ENCODE peak calls at places on chromosome 6, in six cellular contexts. Z, Q, E, C, S and W are unnamed samples.
A peak's percentile ranks its signal among the peaks of the same experiment; 100 is the strongest.

GRCh38 chr6:6788394-6789020 is 200.0 kb downstream of the LY86 start:
- DNase-seq in E (no peak), Z (no peak), C (no peak), Q (no peak), S (peak; percentile 50), W (peak; percentile 56)

GRCh38 chr6:145798530-145798929 is 16.1 kb downstream of the FBXO30 start:
- DNase-seq in Q (no peak), S (no peak), Z (no peak), E (no peak), C (no peak), W (no peak)

GRCh38 chr6:25263602-25264001 is 15.6 kb upstream of the CARMIL1 start:
- DNase-seq in C (no peak), Q (no peak), Z (no peak), E (no peak), S (no peak), W (no peak)

GRCh38 chr6:26394289-26394688 is 7.8 kb upstream of the BTN3A1 start:
- DNase-seq in C (no peak), Z (no peak), E (no peak), S (no peak), Q (peak; percentile 42), W (no peak)

GRCh38 chr6:10014561-10014960 is 400.3 kb downstream of the TFAP2A start:
- DNase-seq in Z (no peak), Q (no peak), E (no peak), S (no peak), C (no peak), W (no peak)

GRCh38 chr6:49001856-49002255 is 461.2 kb downstream of the MMUT start:
- DNase-seq in Z (no peak), Q (no peak), E (no peak), S (no peak), C (no peak), W (no peak)

GRCh38 chr6:12841619-12842018 is 125.1 kb downstream of the PHACTR1 start:
- DNase-seq in Z (no peak), S (no peak), Q (no peak), E (no peak), C (no peak), W (no peak)

GRCh38 chr6:6699741-6700367 is 111.3 kb downstream of the LY86 start:
- DNase-seq in Z (peak; percentile 28), C (no peak), E (no peak), Q (no peak), S (peak; percentile 37), W (peak; percentile 97)

GRCh38 chr6:147841749-147842148 is 333.3 kb downstream of the SAMD5 start:
- DNase-seq in S (no peak), Z (no peak), C (no peak), Q (no peak), E (no peak), W (no peak)

GRCh38 chr6:29964904-29965872 is 22.9 kb downstream of the HLA-A start:
- DNase-seq in C (peak; percentile 89), Z (peak; percentile 65), Q (peak; percentile 94), E (peak; percentile 69), S (peak; percentile 87), W (peak; percentile 97)

GRCh38 chr6:139329224-139329623 is 37.4 kb upstream of the TXLNB start:
- DNase-seq in S (no peak), Q (no peak), C (no peak), E (no peak), Z (no peak), W (no peak)

GRCh38 chr6:139325686-139326085 is 33.9 kb upstream of the TXLNB start:
- DNase-seq in Q (no peak), Z (no peak), C (no peak), E (no peak), S (no peak), W (peak; percentile 24)

GRCh38 chr6:139327038-139327437 is 35.2 kb upstream of the TXLNB start:
- DNase-seq in E (no peak), C (peak; percentile 56), S (no peak), Z (no peak), Q (no peak), W (no peak)

GRCh38 chr6:139325003-139325600 is 33.3 kb upstream of the TXLNB start:
- DNase-seq in Q (no peak), C (no peak), Z (no peak), E (no peak), S (no peak), W (peak; percentile 35)

GRCh38 chr6:139323511-139324445 is 32.0 kb upstream of the TXLNB start:
- DNase-seq in Z (peak; percentile 7), Q (peak; percentile 7), S (peak; percentile 35), E (no peak), C (no peak), W (peak; percentile 94)
- H3K4me3 ChIP-seq in Z (peak overlapping the region; percentile 35), Q (no peak overlapping the region), S (no peak overlapping the region), E (no peak overlapping the region), C (no peak overlapping the region), W (no peak overlapping the region)

GRCh38 chr6:37783831-37784584 is 35.5 kb upstream of the ZFAND3 start:
- DNase-seq in Q (no peak), E (no peak), S (no peak), C (no peak), Z (no peak), W (no peak)
- TF ChIP-seq GABPA in Q (no peak), E (no peak), S (no peak), C (no peak), Z (no peak), W (no peak)

GRCh38 chr6:17013701-17014100 is 88.1 kb upstream of the STMND1 start:
- DNase-seq in C (no peak), Z (no peak), Q (no peak), S (no peak), E (no peak), W (no peak)
- TF ChIP-seq CTCF in C (no peak), Z (no peak), Q (no peak), S (no peak), E (no peak), W (no peak)

GRCh38 chr6:159730277-159730676 is 3.0 kb downstream of the WTAP start:
- DNase-seq in C (no peak), Z (no peak), E (no peak), Q (no peak), S (no peak), W (no peak)
- H3K4me3 ChIP-seq in C (peak overlapping the region; percentile 81), Z (no peak overlapping the region), E (no peak overlapping the region), Q (peak overlapping the region; percentile 99), S (no peak overlapping the region), W (no peak overlapping the region)

DNA sequence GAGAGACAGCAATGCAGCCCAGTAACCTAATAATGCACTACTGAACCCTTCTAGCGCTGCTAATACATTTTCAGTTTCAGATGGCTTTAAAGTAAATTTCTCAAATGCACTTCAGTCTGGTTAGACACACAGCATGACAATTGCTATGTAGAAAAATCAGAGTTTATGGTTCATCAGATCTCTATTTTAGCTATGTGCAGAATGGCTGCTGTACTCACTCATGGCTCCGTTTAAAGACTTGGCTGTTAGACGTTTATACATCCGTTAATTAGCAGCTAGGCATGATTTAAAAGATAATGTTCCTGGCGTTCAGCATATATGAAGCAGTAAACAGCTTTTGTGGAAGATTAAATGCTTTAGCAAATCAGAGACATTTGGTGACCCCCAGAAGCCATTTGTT is 350.0 kb upstream of the MANEA start:
- DNase-seq in C (no peak), E (no peak), Q (no peak), S (no peak), Z (peak; percentile 5), W (no peak)
- TF ChIP-seq GABPA in C (no peak), E (no peak), Q (no peak), S (no peak), Z (no peak), W (no peak)

DNA sequence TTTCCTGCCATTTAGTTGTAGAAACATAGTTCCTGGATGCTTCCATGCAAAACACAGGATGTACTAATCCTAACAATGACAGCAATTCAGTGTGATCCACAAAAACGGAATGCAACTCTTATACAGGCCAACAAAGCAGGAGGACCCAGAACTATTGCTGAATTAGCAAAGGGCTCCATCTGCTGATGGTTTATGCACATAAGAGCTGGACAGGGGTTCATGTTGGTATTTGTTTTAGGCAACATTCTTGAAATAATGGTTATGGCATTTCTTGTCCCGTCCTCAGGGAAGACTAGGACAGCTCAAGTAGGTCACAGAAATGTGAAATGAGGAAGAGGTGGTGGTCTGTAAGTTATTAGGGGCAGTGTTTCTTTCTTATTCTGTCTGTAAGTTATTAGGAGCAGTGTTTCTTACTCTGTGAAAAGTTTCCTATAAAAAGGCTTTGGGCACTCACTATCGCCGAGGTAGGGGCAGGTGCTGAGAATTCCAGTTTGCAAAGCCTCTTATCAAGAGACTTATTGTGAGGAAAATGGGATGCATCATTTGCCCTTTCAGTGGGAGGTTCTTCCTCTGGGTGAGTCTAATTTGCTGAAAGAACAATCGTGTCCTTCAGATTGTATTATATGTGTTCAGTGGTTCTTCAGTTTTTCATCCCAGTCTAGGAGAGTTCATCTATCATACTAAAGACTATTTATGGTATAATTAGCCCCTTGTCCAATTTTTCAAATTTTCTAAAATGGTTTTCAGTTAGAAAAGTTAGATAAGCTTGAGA is 171.1 kb downstream of the MCHR2 start:
- DNase-seq in S (peak; percentile 46), C (no peak), E (no peak), Z (peak; percentile 51), Q (peak; percentile 64), W (no peak)
- TF ChIP-seq CTCF in S (peak; percentile 69), C (peak; percentile 53), E (no peak), Z (peak; percentile 59), Q (peak; percentile 76), W (no peak)

GRCh38 chr6:170555305-170555704 is 1.1 kb downstream of the TBP start:
- DNase-seq in E (no peak), Z (no peak), S (no peak), Q (no peak), C (no peak), W (no peak)
- H3K4me3 ChIP-seq in E (peak overlapping the region; percentile 98), Z (peak overlapping the region; percentile 89), S (peak overlapping the region; percentile 69), Q (peak overlapping the region; percentile 99), C (peak overlapping the region; percentile 76), W (peak overlapping the region; percentile 93)

GRCh38 chr6:5058254-5058653 is 26.9 kb upstream of the PPP1R3G start:
- DNase-seq in E (no peak), Q (no peak), S (no peak), C (no peak), Z (no peak), W (no peak)
- TF ChIP-seq GABPA in E (no peak), Q (no peak), S (no peak), C (no peak), Z (no peak), W (no peak)

DNA sequence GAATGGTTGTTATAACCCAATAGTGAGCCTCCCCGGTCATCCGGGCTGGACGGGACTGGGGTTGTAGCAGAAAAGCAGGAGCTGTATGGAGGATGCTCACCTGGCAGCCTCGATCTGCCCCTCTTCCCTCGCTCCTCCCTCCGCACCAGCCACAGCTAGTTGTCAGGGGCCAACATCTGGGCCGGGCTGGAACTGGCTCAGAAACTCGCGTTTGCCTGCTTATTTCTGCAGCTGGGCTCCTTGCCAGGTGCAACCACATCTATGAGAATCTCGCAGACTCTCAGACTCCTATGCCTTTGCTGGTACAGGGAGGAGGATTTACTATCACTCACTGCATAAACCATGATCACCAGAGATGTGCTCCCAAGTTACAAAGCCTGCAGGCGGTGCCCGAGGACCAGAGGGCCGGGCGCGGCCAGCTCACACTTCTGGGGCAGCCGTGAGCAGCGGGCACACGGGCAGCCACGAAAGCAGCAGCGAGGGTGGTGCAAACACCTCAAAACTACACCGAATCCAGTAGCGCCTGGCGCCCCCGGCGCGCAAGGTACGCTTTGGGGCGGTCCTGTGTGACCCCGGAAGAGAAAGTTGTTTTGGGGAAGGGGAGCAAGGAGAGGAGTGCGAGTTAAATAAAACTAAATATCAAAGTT is 609 bp upstream of the LRRC1 start:
- DNase-seq in Z (peak; percentile 55), E (no peak), C (peak; percentile 17), Q (peak; percentile 81), S (no peak), W (peak; percentile 36)
- TF ChIP-seq CTCF in Z (peak; percentile 38), E (peak; percentile 16), C (peak; percentile 15), Q (peak; percentile 74), S (no peak), W (no peak)